ENCODE peak calls at places on chromosome 11, in seven cellular contexts. X is CD8-positive, alpha-beta T cell; I is tibial nerve; D is stimulated activated CD4-positive, alpha-beta T cell treated with anti-CD3 and anti-CD28 coated beads, Interleukin-2, amount 100 ng/mL, for 48 hours; N is effector CD4-positive, alpha-beta T cell; V is kidney tubule cell; M is NCI-H526. Y is an unnamed sample.
A peak's percentile ranks its signal among the peaks of the same experiment; 100 is the strongest.

GRCh38 chr11:119056397-119056999 is 507 bp downstream of the HYOU1 start:
- DNase-seq in X (peak; percentile 17), I (no peak), D (peak; percentile 20), N (peak; percentile 36), V (peak; percentile 34), M (peak; percentile 55), Y (peak; percentile 50)

GRCh38 chr11:113082501-113082900 is 121.3 kb downstream of the NCAM1 start:
- DNase-seq in X (no peak), I (no peak), D (no peak), N (no peak), V (no peak), M (peak; percentile 98), Y (no peak)

GRCh38 chr11:898160-898517 is 12.5 kb downstream of the CHID1 start:
- DNase-seq in X (no peak), I (no peak), D (no peak), N (no peak), V (peak; percentile 30), M (peak; percentile 24), Y (no peak)

GRCh38 chr11:102664001-102664752 is 39.0 kb upstream of the MMP20 start:
- DNase-seq in X (no peak), I (no peak), D (no peak), N (no peak), V (peak; percentile 23), M (no peak), Y (no peak)

GRCh38 chr11:1303196-1303821 is 6.1 kb downstream of the TOLLIP start:
- DNase-seq in X (no peak), I (no peak), D (no peak), N (no peak), V (peak; percentile 87), M (no peak), Y (no peak)

GRCh38 chr11:21472256-21472655 is 720.6 kb upstream of the ANO5 start:
- DNase-seq in X (no peak), I (no peak), D (no peak), N (no peak), V (peak; percentile 80), M (no peak), Y (no peak)

GRCh38 chr11:104142701-104143100 is 21.2 kb downstream of the PDGFD start:
- DNase-seq in X (no peak), I (no peak), D (no peak), N (no peak), V (no peak), M (no peak), Y (no peak)

GRCh38 chr11:103601230-103601846 is 435.1 kb upstream of the DDI1 start:
- DNase-seq in X (no peak), I (no peak), D (peak; percentile 21), N (no peak), V (peak; percentile 64), M (peak; percentile 75), Y (no peak)

GRCh38 chr11:11022126-11022730 is 164.4 kb upstream of the ZBED5 start:
- DNase-seq in X (no peak), I (no peak), D (no peak), N (no peak), V (peak; percentile 26), M (no peak), Y (peak; percentile 9)

GRCh38 chr11:107592813-107593212 is 1.9 kb downstream of the ELMOD1 start:
- DNase-seq in X (no peak), I (no peak), D (no peak), N (no peak), V (no peak), M (no peak), Y (no peak)

GRCh38 chr11:115630109-115630700 is 126.0 kb upstream of the CADM1 start:
- DNase-seq in X (no peak), I (no peak), D (no peak), N (no peak), V (no peak), M (no peak), Y (no peak)

GRCh38 chr11:102317768-102318103 is 452 bp downstream of the BIRC3 start:
- DNase-seq in X (no peak), I (no peak), D (no peak), N (no peak), V (peak; percentile 52), M (no peak), Y (no peak)

GRCh38 chr11:57216463-57216862 is 20.6 kb downstream of the APLNR start:
- DNase-seq in X (no peak), I (no peak), D (no peak), N (no peak), V (no peak), M (no peak), Y (no peak)

GRCh38 chr11:65899356-65900124 is 648 bp downstream of the FOSL1 start:
- DNase-seq in X (peak; percentile 38), I (no peak), D (no peak), N (peak; percentile 46), V (peak; percentile 92), M (no peak), Y (no peak)

GRCh38 chr11:108647701-108648527 is 17.0 kb upstream of the DDX10 start:
- DNase-seq in X (peak; percentile 45), I (no peak), D (peak; percentile 52), N (peak; percentile 54), V (peak; percentile 80), M (peak; percentile 76), Y (peak; percentile 63)

GRCh38 chr11:76806131-76806530 is 23.0 kb downstream of the TSKU start:
- DNase-seq in X (no peak), I (no peak), D (no peak), N (no peak), V (no peak), M (no peak), Y (no peak)

GRCh38 chr11:62452261-62452660 is 33.4 kb downstream of the SCGB1A1 start:
- DNase-seq in X (no peak), I (no peak), D (no peak), N (no peak), V (no peak), M (no peak), Y (no peak)

GRCh38 chr11:29914203-29914930 is 102.5 kb downstream of the KCNA4 start:
- DNase-seq in X (no peak), I (no peak), D (no peak), N (no peak), V (no peak), M (no peak), Y (no peak)

GRCh38 chr11:122093731-122094130 is 22.3 kb downstream of the BLID start:
- DNase-seq in X (no peak), I (no peak), D (no peak), N (no peak), V (no peak), M (no peak), Y (no peak)

GRCh38 chr11:912266-912665 is 1.7 kb upstream of the CHID1 start:
- DNase-seq in X (no peak), I (no peak), D (no peak), N (no peak), V (no peak), M (no peak), Y (no peak)

GRCh38 chr11:1287928-1288327 is 21.5 kb downstream of the TOLLIP start:
- DNase-seq in X (no peak), I (no peak), D (no peak), N (no peak), V (no peak), M (no peak), Y (no peak)